ENCODE peak calls at places on chromosomes 3 and 15, in ten cellular contexts. P is dorsolateral prefrontal cortex, H is tibial nerve, S is WERI-Rb-1, U is lower leg skin, V is Panc1, K is fibroblast of mammary gland, I is bronchial epithelial cell, T is GM12864, G is transverse colon. R is an unnamed sample.

GRCh38 chr15:35068861-35069260 is 16.2 kb downstream of the NANOGP8 start:
- DNase-seq in P (peak; percentile 68), H (no peak), S (no peak), U (no peak), V (no peak), K (no peak), I (no peak), T (no peak), G (no peak), R (no peak)

GRCh38 chr15:43966646-43967045 is 139.8 kb downstream of the WDR76 start:
- DNase-seq in P (no peak), H (no peak), S (no peak), U (no peak), V (no peak), K (peak; percentile 40), I (peak; percentile 34), T (no peak), G (no peak), R (no peak)

GRCh38 chr3:156681003-156681402 is 6.6 kb downstream of the TIPARP start:
- DNase-seq in P (no peak), H (no peak), S (peak; percentile 57), U (no peak), V (no peak), K (peak; percentile 92), I (peak; percentile 100), T (no peak), G (peak; percentile 28), R (no peak)

GRCh38 chr15:43800286-43801136 is at the start of gene HYPK:
- DNase-seq in P (peak; percentile 95), H (peak; percentile 91), S (peak; percentile 95), U (peak; percentile 99), V (peak; percentile 54), K (peak; percentile 81), I (peak; percentile 82), T (no peak), G (peak; percentile 95), R (peak; percentile 97)

GRCh38 chr3:141915016-141915415 is 38.6 kb downstream of the ATP1B3 start:
- DNase-seq in P (no peak), H (no peak), S (no peak), U (no peak), V (no peak), K (peak; percentile 25), I (no peak), T (no peak), G (no peak), R (no peak)

GRCh38 chr3:48694610-48695051 is 8.9 kb upstream of the NCKIPSD start:
- DNase-seq in P (peak; percentile 69), H (peak; percentile 79), S (no peak), U (peak; percentile 95), V (no peak), K (peak; percentile 90), I (peak; percentile 79), T (no peak), G (peak; percentile 65), R (peak; percentile 92)

GRCh38 chr15:65385868-65386253 is 8.1 kb upstream of the IGDCC3 start:
- DNase-seq in P (no peak), H (no peak), S (no peak), U (no peak), V (no peak), K (peak; percentile 79), I (no peak), T (no peak), G (no peak), R (peak; percentile 64)

GRCh38 chr3:75048650-75049049 is 434.2 kb upstream of the CNTN3 start:
- DNase-seq in P (no peak), H (no peak), S (no peak), U (no peak), V (no peak), K (peak; percentile 0), I (peak; percentile 93), T (no peak), G (no peak), R (no peak)

GRCh38 chr3:161423911-161424522 is 52.7 kb upstream of the SPTSSB start:
- DNase-seq in P (no peak), H (no peak), S (no peak), U (no peak), V (no peak), K (peak; percentile 52), I (peak; percentile 48), T (no peak), G (no peak), R (no peak)

GRCh38 chr15:67174864-67175573 is 79.4 kb downstream of the AAGAB start:
- DNase-seq in P (no peak), H (no peak), S (no peak), U (peak; percentile 77), V (peak; percentile 78), K (no peak), I (peak; percentile 99), T (no peak), G (no peak), R (no peak)

GRCh38 chr3:15113884-15114283 is 14.9 kb upstream of the RBSN start:
- DNase-seq in P (no peak), H (no peak), S (no peak), U (no peak), V (no peak), K (no peak), I (no peak), T (no peak), G (no peak), R (no peak)

DNA sequence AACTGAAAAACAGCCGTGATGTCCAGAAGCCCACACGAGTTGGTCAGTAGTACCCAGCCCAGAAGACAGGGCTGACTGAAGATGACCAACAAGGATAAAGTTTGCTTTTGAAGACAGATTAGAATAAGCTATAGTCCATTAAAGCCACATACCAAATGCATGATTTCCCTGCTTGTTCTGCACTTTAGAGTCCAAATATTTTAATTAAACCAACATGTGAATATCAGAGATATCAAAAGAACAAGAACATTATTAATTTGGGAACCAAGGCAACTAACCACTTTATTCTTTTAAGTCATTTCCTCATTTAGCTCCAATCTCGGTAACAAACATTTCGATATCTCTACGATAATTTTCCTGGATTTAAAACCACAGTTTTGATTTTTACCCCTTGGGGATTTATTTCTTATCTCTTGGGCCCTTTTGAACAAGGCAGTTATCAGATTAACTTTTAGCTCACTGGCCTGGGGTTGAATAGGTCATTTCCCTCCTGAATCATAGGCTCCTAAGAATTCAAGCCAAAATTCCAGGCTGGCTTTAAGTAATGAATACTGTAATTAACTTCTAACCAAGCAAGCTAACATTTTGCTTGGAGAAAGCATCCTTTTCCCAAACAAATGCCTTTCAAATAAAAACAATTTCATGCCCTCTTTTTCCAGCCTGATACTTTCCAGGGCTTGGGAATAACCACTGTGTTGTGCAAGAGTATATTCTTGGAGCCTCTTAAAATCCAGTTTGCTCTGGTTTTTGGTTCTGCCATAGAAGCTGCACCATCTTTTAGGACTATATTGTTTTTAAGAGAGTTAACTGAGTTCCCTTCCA is 102.9 kb upstream of the NR2E3 start:
- DNase-seq in P (no peak), H (no peak), S (no peak), U (no peak), V (no peak), K (peak; percentile 52), I (no peak), T (no peak), G (no peak), R (no peak)
- H3K4me3 ChIP-seq in P (no peak overlapping the region), H (no peak overlapping the region), S (no peak overlapping the region), U (no peak overlapping the region), V (no peak overlapping the region), K (no peak overlapping the region), I (no peak overlapping the region), T (no peak overlapping the region), G (no peak overlapping the region), R (no peak overlapping the region)

GRCh38 chr15:33132722-33133345 is 61.7 kb downstream of the FMN1 start:
- DNase-seq in P (no peak), H (no peak), S (peak; percentile 47), U (no peak), V (peak; percentile 38), K (peak; percentile 74), I (peak; percentile 95), T (no peak), G (peak; percentile 33), R (no peak)
- TF ChIP-seq CTCF in P (peak; percentile 62), H (peak; percentile 16), S (peak; percentile 67), U (no peak), V (peak; percentile 87), K (peak; percentile 87), I (peak; percentile 70), T (peak; percentile 52), G (peak; percentile 77), R (peak; percentile 33)

GRCh38 chr3:184583345-184584000 is 21.9 kb downstream of the EPHB3 start:
- DNase-seq in P (peak; percentile 59), H (no peak), S (no peak), U (no peak), V (no peak), K (no peak), I (no peak), T (no peak), G (no peak), R (no peak)

GRCh38 chr3:184582583-184582982 is 21.0 kb downstream of the EPHB3 start:
- DNase-seq in P (peak; percentile 31), H (no peak), S (peak; percentile 78), U (no peak), V (no peak), K (peak; percentile 76), I (no peak), T (no peak), G (no peak), R (peak; percentile 68)

GRCh38 chr3:184584001-184584891 is 22.7 kb downstream of the EPHB3 start:
- DNase-seq in P (peak; percentile 60), H (no peak), S (peak; percentile 88), U (peak; percentile 88), V (no peak), K (no peak), I (no peak), T (no peak), G (no peak), R (no peak)

GRCh38 chr3:184581331-184582210 is 20.0 kb downstream of the EPHB3 start:
- DNase-seq in P (no peak), H (no peak), S (no peak), U (no peak), V (no peak), K (no peak), I (no peak), T (no peak), G (no peak), R (no peak)

DNA sequence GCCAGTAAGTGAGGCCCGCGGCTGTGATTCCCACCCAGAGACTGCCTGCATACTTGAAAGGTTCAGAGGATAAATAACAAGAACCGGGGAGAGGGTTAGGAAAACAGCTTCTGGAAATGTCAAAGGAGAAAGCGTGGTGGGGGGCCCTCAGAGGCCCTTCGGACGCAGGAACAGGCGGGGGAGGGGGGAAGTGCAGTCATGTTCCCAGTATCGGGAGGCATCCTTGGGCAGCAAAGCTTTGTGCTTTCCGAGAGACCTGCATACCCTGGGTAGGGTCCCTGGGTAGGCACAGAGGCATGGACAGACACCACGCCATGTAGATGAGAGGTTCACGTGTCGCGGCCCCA is 21.4 kb downstream of the EPHB3 start:
- DNase-seq in P (no peak), H (no peak), S (no peak), U (no peak), V (no peak), K (no peak), I (no peak), T (no peak), G (no peak), R (no peak)
- H3K4me3 ChIP-seq in P (peak overlapping the region; percentile 58), H (peak overlapping the region; percentile 34), S (peak overlapping the region; percentile 42), U (peak overlapping the region; percentile 23), V (no peak overlapping the region), K (peak overlapping the region; percentile 58), I (peak overlapping the region; percentile 34), T (no peak overlapping the region), G (peak overlapping the region; percentile 49), R (peak overlapping the region; percentile 60)

DNA sequence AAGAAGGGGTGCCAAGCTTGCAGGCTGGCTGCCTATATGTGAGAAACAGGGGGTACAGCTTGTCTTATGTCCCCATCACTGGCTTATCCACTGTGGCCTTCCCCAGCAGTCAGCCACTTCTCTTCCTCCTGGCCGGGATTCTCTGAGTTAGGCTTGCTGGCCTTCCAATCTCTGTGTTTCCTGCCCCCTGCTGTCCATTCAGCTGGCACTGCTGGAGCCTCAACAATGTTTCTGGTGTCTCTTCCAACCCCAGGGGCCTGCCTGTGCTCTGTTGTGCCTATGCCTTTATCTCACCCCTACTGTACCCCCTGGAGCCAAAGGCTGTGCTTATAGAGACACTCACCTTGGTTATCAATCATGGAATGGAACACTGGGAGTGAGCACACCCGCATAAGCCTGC is 36.5 kb downstream of the ANAPC13 start:
- DNase-seq in P (peak; percentile 48), H (no peak), S (peak; percentile 76), U (no peak), V (no peak), K (peak; percentile 61), I (peak; percentile 60), T (no peak), G (peak; percentile 39), R (peak; percentile 26)
- TF ChIP-seq CTCF in P (peak; percentile 70), H (peak; percentile 42), S (peak; percentile 79), U (no peak), V (peak; percentile 53), K (peak; percentile 52), I (peak; percentile 88), T (peak; percentile 33), G (peak; percentile 30), R (peak; percentile 25)